ENCODE peak calls at places on chromosomes 12 and 14, in ten cellular contexts. U is upper lobe of right lung, O is astrocyte of the spinal cord, Y is hepatocyte, B is testis, S is AG09309, D is cardiac muscle cell, I is lower lobe of right lung, X is Panc1, R is fibroblast of the aortic adventitia. J is an unnamed sample.

GRCh38 chr14:56147980-56148901 is 30.0 kb downstream of the PELI2 start:
- DNase-seq in U (no peak), O (no peak), Y (no peak), B (no peak), S (no peak), D (no peak), I (no peak), X (no peak), R (no peak), J (no peak)

GRCh38 chr12:104656921-104657320 is 200.2 kb downstream of the CHST11 start:
- DNase-seq in U (no peak), O (peak), Y (no peak), B (no peak), S (peak), D (no peak), I (no peak), X (no peak), R (peak), J (no peak)

GRCh38 chr12:20547788-20548575 is 147.2 kb upstream of the SLCO1C1 start:
- DNase-seq in U (no peak), O (peak), Y (no peak), B (no peak), S (no peak), D (no peak), I (no peak), X (no peak), R (peak), J (peak)

GRCh38 chr14:50106178-50106577 is 10.2 kb downstream of the VCPKMT start:
- DNase-seq in U (no peak), O (no peak), Y (no peak), B (no peak), S (no peak), D (no peak), I (no peak), X (no peak), R (no peak), J (no peak)

GRCh38 chr14:60972295-60972694 is 8.6 kb downstream of the TRMT5 start:
- DNase-seq in U (no peak), O (no peak), Y (no peak), B (no peak), S (no peak), D (no peak), I (no peak), X (no peak), R (no peak), J (no peak)

GRCh38 chr12:116454950-116455447 is 104.2 kb upstream of the MAP1LC3B2 start:
- DNase-seq in U (no peak), O (peak), Y (peak), B (no peak), S (peak), D (no peak), I (no peak), X (peak), R (peak), J (no peak)

GRCh38 chr14:45135659-45136314 is at the start of gene FANCM:
- DNase-seq in U (peak), O (peak), Y (peak), B (peak), S (peak), D (peak), I (peak), X (peak), R (peak), J (peak)

GRCh38 chr12:18683603-18684002 is 54.2 kb downstream of the PLCZ1 start:
- DNase-seq in U (no peak), O (peak), Y (no peak), B (no peak), S (no peak), D (no peak), I (no peak), X (no peak), R (peak), J (no peak)

GRCh38 chr12:124391340-124392261 is 96.7 kb downstream of the RFLNA start:
- DNase-seq in U (peak), O (peak), Y (no peak), B (no peak), S (no peak), D (no peak), I (peak), X (no peak), R (peak), J (peak)

GRCh38 chr14:99393059-99393655 is 87.5 kb downstream of the SETD3 start:
- DNase-seq in U (peak), O (no peak), Y (peak), B (peak), S (no peak), D (peak), I (no peak), X (peak), R (peak), J (no peak)

GRCh38 chr12:67433393-67434175 is 164.4 kb downstream of the CAND1 start:
- DNase-seq in U (no peak), O (peak), Y (no peak), B (no peak), S (no peak), D (no peak), I (no peak), X (no peak), R (peak), J (no peak)

GRCh38 chr12:129821964-129822363 is 81.9 kb downstream of the TMEM132D start:
- DNase-seq in U (no peak), O (no peak), Y (no peak), B (no peak), S (no peak), D (no peak), I (no peak), X (no peak), R (no peak), J (no peak)

GRCh38 chr14:98704441-98704840 is 567.6 kb downstream of the BCL11B start:
- DNase-seq in U (no peak), O (no peak), Y (no peak), B (no peak), S (no peak), D (no peak), I (no peak), X (no peak), R (no peak), J (no peak)

GRCh38 chr12:72139411-72139810 is 132.8 kb upstream of the TRHDE start:
- DNase-seq in U (no peak), O (no peak), Y (no peak), B (no peak), S (no peak), D (no peak), I (no peak), X (no peak), R (no peak), J (no peak)

GRCh38 chr14:95519699-95520098 is 3.2 kb upstream of the SYNE3 start:
- DNase-seq in U (no peak), O (peak), Y (no peak), B (peak), S (peak), D (no peak), I (peak), X (no peak), R (peak), J (peak)

GRCh38 chr12:116465892-116466291 is 93.3 kb upstream of the MAP1LC3B2 start:
- DNase-seq in U (peak), O (no peak), Y (peak), B (no peak), S (no peak), D (no peak), I (no peak), X (no peak), R (no peak), J (no peak)

GRCh38 chr14:77315115-77315944 is 5.4 kb downstream of the POMT2 start:
- DNase-seq in U (no peak), O (no peak), Y (no peak), B (no peak), S (no peak), D (peak), I (no peak), X (no peak), R (no peak), J (no peak)

GRCh38 chr12:60106207-60106606 is 510.4 kb downstream of the SLC16A7 start:
- DNase-seq in U (no peak), O (peak), Y (no peak), B (no peak), S (no peak), D (no peak), I (no peak), X (no peak), R (peak), J (no peak)

GRCh38 chr12:43210437-43211197 is 341.4 kb downstream of the ADAMTS20 start:
- DNase-seq in U (no peak), O (peak), Y (no peak), B (no peak), S (no peak), D (no peak), I (no peak), X (no peak), R (peak), J (no peak)

GRCh38 chr12:80684077-80684495 is 23.3 kb upstream of the MYF6 start:
- DNase-seq in U (no peak), O (no peak), Y (peak), B (no peak), S (no peak), D (peak), I (no peak), X (no peak), R (no peak), J (no peak)

GRCh38 chr12:47634127-47634526 is 71.7 kb downstream of the RPAP3 start:
- DNase-seq in U (no peak), O (no peak), Y (no peak), B (no peak), S (no peak), D (no peak), I (no peak), X (no peak), R (no peak), J (no peak)

DNA sequence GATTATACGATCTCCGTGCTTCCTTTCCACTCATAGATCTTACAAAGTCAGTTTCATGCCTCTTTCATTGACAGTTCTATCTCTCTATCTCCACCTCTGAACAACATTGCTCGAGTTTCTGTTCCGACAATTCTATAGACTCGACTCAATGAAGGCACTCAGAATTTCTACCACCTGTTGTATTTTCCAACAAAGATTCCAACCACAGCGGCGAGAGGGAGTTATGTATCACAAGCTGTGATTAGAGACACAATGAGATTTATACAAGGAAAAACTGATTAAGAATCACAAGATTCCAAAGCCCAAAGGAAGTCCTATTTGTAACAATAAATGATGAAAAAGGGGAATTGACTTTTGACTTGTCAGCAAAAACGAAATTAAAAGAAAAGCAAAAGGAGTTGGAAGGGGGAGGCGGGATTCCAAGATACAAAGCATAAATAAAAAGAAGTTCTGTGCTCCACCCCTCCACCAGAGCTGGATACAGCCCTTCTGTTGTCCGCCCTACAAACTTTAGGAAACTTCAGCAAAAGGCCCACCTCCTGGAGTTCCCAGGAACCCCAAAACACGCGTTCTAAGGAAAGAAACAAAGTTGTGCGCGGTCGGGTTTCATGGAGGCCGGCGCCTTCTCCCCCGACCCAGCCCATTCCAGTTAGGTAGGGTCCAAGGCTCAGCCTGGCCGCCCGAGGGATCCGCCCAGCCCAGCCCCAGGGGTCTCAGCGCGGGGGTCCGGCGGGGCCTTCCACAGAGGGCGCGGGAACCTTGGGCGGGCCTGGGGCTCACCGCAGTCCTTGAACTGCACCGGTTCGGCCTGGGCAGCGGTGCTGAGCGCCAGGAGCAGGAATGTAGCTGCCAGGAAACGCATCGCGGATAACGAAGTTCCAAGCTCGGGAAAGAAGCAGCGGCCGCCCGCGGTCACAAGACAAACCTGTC is at the start of gene NPC2:
- DNase-seq in U (no peak), O (peak), Y (no peak), B (no peak), S (no peak), D (no peak), I (no peak), X (no peak), R (peak), J (no peak)
- TF ChIP-seq CTCF in U (no peak), O (no peak), Y (no peak), B (no peak), S (no peak), D (no peak), I (no peak), X (no peak), R (no peak), J (no peak)

DNA sequence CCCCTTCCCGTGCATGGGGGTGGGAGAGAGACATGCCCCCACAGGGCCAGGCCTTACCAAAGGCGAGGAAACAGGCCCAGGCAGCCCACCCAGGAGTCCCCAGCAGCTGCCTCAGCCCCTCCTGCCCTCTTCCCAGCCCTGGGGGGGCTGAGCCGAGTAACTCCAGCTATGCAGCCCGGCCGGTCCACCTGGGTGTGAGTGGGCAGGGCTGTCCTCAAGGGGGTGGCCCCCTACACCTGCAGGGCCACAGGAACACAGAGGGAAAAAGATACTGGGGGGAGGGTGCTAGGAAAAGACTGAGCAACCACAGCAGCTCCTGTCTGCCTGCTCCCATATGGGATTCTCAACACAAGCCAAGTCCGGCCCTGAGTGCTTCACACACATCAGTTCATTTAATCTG is 7.6 kb downstream of the FIGNL2 start:
- DNase-seq in U (no peak), O (no peak), Y (no peak), B (no peak), S (no peak), D (no peak), I (no peak), X (no peak), R (no peak), J (no peak)
- H3K4me3 ChIP-seq in U (no peak), O (no peak), Y (no peak), B (no peak), S (no peak), D (no peak), I (no peak), X (no peak), R (no peak), J (no peak)

DNA sequence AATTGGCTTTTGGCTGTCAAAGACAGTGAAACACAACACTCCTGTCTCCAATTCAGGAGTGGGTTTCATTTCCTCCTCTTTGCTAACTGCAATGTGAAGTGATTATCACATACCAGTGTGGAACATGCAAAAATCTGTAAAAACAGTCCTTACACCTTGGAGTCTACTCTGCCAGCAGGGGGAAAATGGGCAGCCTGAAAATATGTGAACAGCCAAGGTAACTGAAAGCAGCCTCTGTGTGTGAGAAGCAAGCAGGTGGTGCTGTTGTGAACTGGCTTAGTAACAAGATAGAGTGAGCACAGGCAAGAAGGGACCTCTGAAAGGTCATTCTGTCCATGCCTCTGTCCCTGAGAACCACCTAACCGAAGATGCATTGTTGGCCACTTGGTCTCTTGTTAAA is 6.0 kb downstream of the PRMT8 start:
- DNase-seq in U (no peak), O (no peak), Y (peak), B (no peak), S (no peak), D (peak), I (no peak), X (no peak), R (no peak), J (no peak)
- TF ChIP-seq CTCF in U (no peak), O (no peak), Y (peak), B (no peak), S (peak), D (no peak), I (no peak), X (no peak), R (no peak), J (no peak)

GRCh38 chr12:106193404-106194215 is 54.2 kb downstream of the CKAP4 start:
- DNase-seq in U (no peak), O (no peak), Y (no peak), B (no peak), S (no peak), D (no peak), I (no peak), X (no peak), R (peak), J (no peak)
- H3K4me3 ChIP-seq in U (no peak), O (no peak), Y (no peak), B (no peak), S (no peak), D (no peak), I (no peak), X (no peak), R (peak), J (no peak)

GRCh38 chr14:94050231-94050880 is 24.2 kb downstream of the OTUB2 start:
- DNase-seq in U (peak), O (no peak), Y (no peak), B (peak), S (no peak), D (peak), I (peak), X (no peak), R (no peak), J (peak)

GRCh38 chr14:94051115-94051514 is 25.0 kb downstream of the OTUB2 start:
- DNase-seq in U (no peak), O (peak), Y (peak), B (peak), S (no peak), D (peak), I (no peak), X (no peak), R (peak), J (peak)

GRCh38 chr14:94049625-94050023 is 23.5 kb downstream of the OTUB2 start:
- DNase-seq in U (no peak), O (no peak), Y (no peak), B (no peak), S (no peak), D (no peak), I (no peak), X (no peak), R (no peak), J (no peak)

GRCh38 chr14:94052662-94053061 is 26.5 kb downstream of the OTUB2 start:
- DNase-seq in U (no peak), O (no peak), Y (no peak), B (peak), S (no peak), D (no peak), I (no peak), X (no peak), R (no peak), J (no peak)

GRCh38 chr14:94051779-94052178 is 25.6 kb downstream of the OTUB2 start:
- DNase-seq in U (peak), O (no peak), Y (no peak), B (peak), S (no peak), D (no peak), I (no peak), X (no peak), R (no peak), J (no peak)
- TF ChIP-seq CTCF in U (no peak), O (no peak), Y (no peak), B (no peak), S (no peak), D (no peak), I (no peak), X (no peak), R (no peak), J (no peak)

GRCh38 chr12:132593938-132594358 is 16.4 kb downstream of the LRCOL1 start:
- DNase-seq in U (peak), O (peak), Y (peak), B (peak), S (peak), D (peak), I (peak), X (peak), R (peak), J (peak)
- H3K4me3 ChIP-seq in U (no peak), O (no peak), Y (no peak), B (no peak), S (no peak), D (no peak), I (peak), X (peak), R (no peak), J (peak)

DNA sequence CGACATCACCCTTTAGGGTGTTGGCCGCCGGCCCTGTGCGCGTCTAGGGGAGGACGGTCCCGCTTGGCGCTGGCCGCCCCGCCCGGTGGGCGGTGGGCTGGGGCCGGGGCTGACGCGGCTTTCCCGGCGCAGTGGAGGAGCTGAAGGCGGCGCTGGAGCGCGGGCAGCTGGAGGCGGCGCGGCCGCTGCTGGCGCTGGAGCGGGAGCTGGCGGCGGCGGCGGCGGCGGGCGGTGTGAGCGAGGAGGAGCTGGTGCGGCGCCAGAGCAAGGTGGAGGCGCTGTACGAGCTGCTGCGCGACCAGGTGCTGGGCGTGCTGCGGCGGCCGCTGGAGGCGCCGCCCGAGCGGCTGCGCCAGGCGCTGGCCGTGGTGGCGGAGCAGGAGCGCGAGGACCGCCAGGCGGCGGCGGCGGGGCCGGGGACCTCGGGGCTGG is 3.6 kb downstream of the TNFAIP2 start:
- DNase-seq in U (peak), O (no peak), Y (peak), B (no peak), S (no peak), D (peak), I (peak), X (no peak), R (no peak), J (peak)
- TF ChIP-seq CTCF in U (no peak), O (no peak), Y (peak), B (no peak), S (no peak), D (no peak), I (peak), X (peak), R (no peak), J (peak)

DNA sequence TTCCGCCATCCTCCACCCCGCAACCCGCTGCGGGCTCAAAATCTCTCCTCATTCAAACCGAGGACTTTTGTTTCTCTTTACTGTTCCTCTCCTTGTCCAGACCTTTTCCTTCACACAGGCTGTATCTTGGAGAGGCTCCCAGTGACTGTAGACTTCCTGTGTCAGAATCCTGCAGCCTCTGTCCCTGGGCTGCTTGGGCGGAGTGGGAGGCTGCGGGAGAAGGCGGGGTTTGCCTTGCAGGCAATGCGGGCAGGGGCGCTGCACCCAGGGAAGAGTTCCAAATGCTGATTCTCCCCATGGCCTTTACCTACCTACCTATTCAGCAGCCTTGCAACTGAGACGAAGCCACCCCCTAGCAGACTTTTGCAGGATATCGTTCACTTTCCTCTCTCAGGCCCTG is 79.1 kb upstream of the KCNA1 start:
- DNase-seq in U (no peak), O (no peak), Y (no peak), B (no peak), S (no peak), D (no peak), I (no peak), X (no peak), R (no peak), J (no peak)
- H3K4me3 ChIP-seq in U (no peak), O (no peak), Y (no peak), B (no peak), S (no peak), D (no peak), I (no peak), X (no peak), R (no peak), J (no peak)